ENCODE peak calls at places on chromosomes 6 and 20, in four cellular contexts. One of them, this sample, is unnamed.

GRCh38 chr6:107707346-107708270 is 116.5 kb downstream of the SCML4 start:
- DNase-seq in A549: no peak
- DNase-seq in HepG2: no peak
- DNase-seq in K562: no peak
- DNase-seq in this sample: no peak

GRCh38 chr6:152094992-152095592 is 287.6 kb downstream of the ESR1 start:
- DNase-seq in A549: peak
- DNase-seq in HepG2: peak
- DNase-seq in K562: peak
- DNase-seq in this sample: peak

GRCh38 chr6:52640170-52640569 is 30.7 kb upstream of the TMEM14A start:
- DNase-seq in A549: no peak
- DNase-seq in HepG2: peak
- DNase-seq in K562: no peak
- DNase-seq in this sample: peak

GRCh38 chr6:63740709-63741108 is 105.1 kb downstream of the PHF3 start:
- DNase-seq in A549: no peak
- DNase-seq in HepG2: no peak
- DNase-seq in K562: no peak
- DNase-seq in this sample: peak

GRCh38 chr6:13694562-13694961 is 17.1 kb downstream of the RANBP9 start:
- DNase-seq in A549: no peak
- DNase-seq in HepG2: no peak
- DNase-seq in K562: no peak
- DNase-seq in this sample: no peak

GRCh38 chr6:63676412-63677114 is 41.0 kb downstream of the PHF3 start:
- DNase-seq in A549: no peak
- DNase-seq in HepG2: no peak
- DNase-seq in K562: no peak
- DNase-seq in this sample: peak

GRCh38 chr6:164477126-164477525 is 832.3 kb downstream of the C6orf118 start:
- DNase-seq in A549: no peak
- DNase-seq in HepG2: no peak
- DNase-seq in K562: no peak
- DNase-seq in this sample: no peak

GRCh38 chr6:63521475-63522210 is 50.6 kb upstream of the LOC128125822 start:
- DNase-seq in A549: peak
- DNase-seq in HepG2: peak
- DNase-seq in K562: no peak
- DNase-seq in this sample: no peak

GRCh38 chr6:121686611-121687023 is 251.2 kb downstream of the GJA1 start:
- DNase-seq in A549: no peak
- DNase-seq in HepG2: no peak
- DNase-seq in K562: peak
- DNase-seq in this sample: no peak

GRCh38 chr20:64222851-64223525 is 32.6 kb upstream of the PCMTD2 start:
- DNase-seq in A549: no peak
- DNase-seq in HepG2: no peak
- DNase-seq in K562: no peak
- DNase-seq in this sample: no peak

GRCh38 chr6:28537509-28538140 is 11.9 kb downstream of the GPX5 start:
- DNase-seq in A549: peak
- DNase-seq in HepG2: no peak
- DNase-seq in K562: no peak
- DNase-seq in this sample: peak

GRCh38 chr6:133854167-133854632 is 34.7 kb upstream of the TCF21 start:
- DNase-seq in A549: no peak
- DNase-seq in HepG2: no peak
- DNase-seq in K562: no peak
- DNase-seq in this sample: no peak

GRCh38 chr6:169829786-169830185 is 78.4 kb downstream of the ERMARD start:
- DNase-seq in A549: no peak
- DNase-seq in HepG2: no peak
- DNase-seq in K562: no peak
- DNase-seq in this sample: no peak

GRCh38 chr6:33717857-33718552 is 6.5 kb upstream of the UQCC2 start:
- DNase-seq in A549: no peak
- DNase-seq in HepG2: no peak
- DNase-seq in K562: no peak
- DNase-seq in this sample: no peak
- TF ChIP-seq CEBPB in A549: no peak
- TF ChIP-seq CEBPB in HepG2: no peak
- TF ChIP-seq CEBPB in K562: no peak
- TF ChIP-seq CEBPB in this sample: no peak

GRCh38 chr20:54207053-54207742 is 689 bp upstream of the PFDN4 start:
- DNase-seq in A549: no peak
- DNase-seq in HepG2: no peak
- DNase-seq in K562: no peak
- DNase-seq in this sample: no peak
- TF ChIP-seq SMC3 in A549: no peak
- TF ChIP-seq SMC3 in HepG2: no peak
- TF ChIP-seq SMC3 in K562: no peak
- TF ChIP-seq SMC3 in this sample: no peak

GRCh38 chr6:16585805-16586204 is 175.5 kb downstream of the ATXN1 start:
- DNase-seq in A549: no peak
- DNase-seq in HepG2: no peak
- DNase-seq in K562: no peak
- DNase-seq in this sample: no peak

GRCh38 chr6:16582437-16583150 is 178.7 kb downstream of the ATXN1 start:
- DNase-seq in A549: no peak
- DNase-seq in HepG2: no peak
- DNase-seq in K562: no peak
- DNase-seq in this sample: no peak

GRCh38 chr6:16578695-16579094 is 182.6 kb downstream of the ATXN1 start:
- DNase-seq in A549: no peak
- DNase-seq in HepG2: peak
- DNase-seq in K562: no peak
- DNase-seq in this sample: no peak

GRCh38 chr6:16583151-16583762 is 178.0 kb downstream of the ATXN1 start:
- DNase-seq in A549: no peak
- DNase-seq in HepG2: no peak
- DNase-seq in K562: no peak
- DNase-seq in this sample: no peak
- TF ChIP-seq POLR2A in A549: no peak
- TF ChIP-seq POLR2A in HepG2: no peak
- TF ChIP-seq POLR2A in K562: no peak
- TF ChIP-seq POLR2A in this sample: no peak

GRCh38 chr6:106451419-106451818 is 90.9 kb downstream of the CRYBG1 start:
- DNase-seq in A549: no peak
- DNase-seq in HepG2: no peak
- DNase-seq in K562: no peak
- DNase-seq in this sample: no peak
- TF ChIP-seq CEBPB in A549: no peak
- TF ChIP-seq CEBPB in HepG2: no peak
- TF ChIP-seq CEBPB in K562: no peak
- TF ChIP-seq CEBPB in this sample: no peak

DNA sequence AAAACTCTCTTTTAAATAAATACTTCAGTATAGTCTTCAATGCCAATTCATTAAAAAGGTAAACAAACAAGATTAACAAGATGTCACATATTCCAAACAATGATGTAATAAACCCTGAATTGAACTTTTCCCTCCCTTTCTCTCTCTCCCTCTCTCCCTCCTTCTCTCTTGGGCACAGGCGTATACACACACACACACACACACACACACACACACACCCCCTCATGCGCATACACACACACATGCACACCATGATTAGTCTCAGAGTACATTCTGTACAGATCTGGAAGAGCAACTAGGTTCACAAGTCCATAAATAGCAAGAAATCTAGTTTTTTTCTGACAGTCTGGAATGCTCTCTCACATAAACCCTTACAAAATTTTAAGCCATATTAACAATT is 128.3 kb downstream of the DST start:
- DNase-seq in A549: no peak
- DNase-seq in HepG2: no peak
- DNase-seq in K562: no peak
- DNase-seq in this sample: peak
- TF ChIP-seq SMC3 in A549: no peak
- TF ChIP-seq SMC3 in HepG2: no peak
- TF ChIP-seq SMC3 in K562: no peak
- TF ChIP-seq SMC3 in this sample: no peak

GRCh38 chr20:53409177-53409576 is 184.5 kb downstream of the ZNF217 start:
- DNase-seq in A549: no peak
- DNase-seq in HepG2: no peak
- DNase-seq in K562: no peak
- DNase-seq in this sample: no peak

GRCh38 chr20:53408728-53409157 is 184.9 kb downstream of the ZNF217 start:
- DNase-seq in A549: no peak
- DNase-seq in HepG2: no peak
- DNase-seq in K562: no peak
- DNase-seq in this sample: peak

GRCh38 chr20:53403029-53403428 is 190.6 kb downstream of the ZNF217 start:
- DNase-seq in A549: no peak
- DNase-seq in HepG2: no peak
- DNase-seq in K562: no peak
- DNase-seq in this sample: no peak

GRCh38 chr20:53405070-53405603 is 188.5 kb downstream of the ZNF217 start:
- DNase-seq in A549: no peak
- DNase-seq in HepG2: no peak
- DNase-seq in K562: no peak
- DNase-seq in this sample: no peak

DNA sequence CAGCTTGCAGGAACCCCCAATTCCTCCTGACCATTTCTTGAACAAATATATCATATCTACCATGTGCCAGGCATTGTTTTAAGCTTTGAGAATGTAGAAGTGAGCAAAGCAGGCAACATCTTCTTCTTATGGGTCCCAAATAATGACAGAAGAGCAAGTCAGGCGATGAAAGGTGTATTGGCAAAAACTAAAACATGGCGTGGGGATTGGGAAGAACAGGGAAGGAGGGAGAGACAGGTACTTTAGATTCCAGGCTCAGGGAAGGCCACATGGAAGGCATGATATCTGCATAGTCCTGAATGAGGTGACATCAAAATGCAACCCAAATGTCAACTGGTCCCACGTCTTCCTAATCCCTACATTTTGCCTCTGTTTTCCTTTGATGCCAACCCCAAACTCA is 187.1 kb downstream of the ZNF217 start:
- DNase-seq in A549: no peak
- DNase-seq in HepG2: no peak
- DNase-seq in K562: no peak
- DNase-seq in this sample: no peak
- TF ChIP-seq POLR2A in A549: no peak
- TF ChIP-seq POLR2A in HepG2: no peak
- TF ChIP-seq POLR2A in K562: no peak
- TF ChIP-seq POLR2A in this sample: no peak

DNA sequence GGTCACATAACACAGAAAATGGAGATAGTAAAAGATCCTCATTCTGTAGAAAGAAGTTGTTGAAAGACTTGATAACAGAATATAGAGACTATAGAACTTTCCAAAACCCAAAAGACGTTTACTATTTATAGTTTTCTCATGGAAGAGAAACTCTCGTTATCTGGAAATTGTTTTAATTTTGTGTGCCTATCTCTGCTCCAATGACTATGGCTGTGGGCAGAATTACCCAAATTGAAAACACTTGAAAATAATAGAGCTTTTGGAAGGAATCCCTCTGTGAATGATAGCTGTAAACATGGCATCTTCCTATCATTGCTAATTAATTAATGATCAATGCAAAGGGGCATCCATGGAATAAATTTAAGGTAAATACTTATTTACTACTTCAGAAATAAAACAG is at the start of gene DEFB114:
- DNase-seq in A549: no peak
- DNase-seq in HepG2: no peak
- DNase-seq in K562: no peak
- DNase-seq in this sample: no peak
- TF ChIP-seq CEBPB in A549: no peak
- TF ChIP-seq CEBPB in HepG2: no peak
- TF ChIP-seq CEBPB in K562: no peak
- TF ChIP-seq CEBPB in this sample: no peak